ENCODE peak calls at places on chromosomes 2 and 18, in eight cellular contexts. One of them, this sample, is unnamed.

GRCh38 chr2:19195681-19196080 is 162.7 kb downstream of the OSR1 start:
- DNase-seq in activated T-cell treated with anti-CD3 and anti-CD28 coated beads, Interleukin-2, amount 50 U/mL, for 1 hour: no peak
- DNase-seq in stimulated activated CD4-positive, alpha-beta T cell treated with anti-CD3 and anti-CD28 coated beads, Interleukin-1b, Interleukin-23, amount 100 ng/mL, for 48 hours: no peak
- DNase-seq in NCI-H2171 treated with DMSO at 0.1 percent for 48 hours: peak; percentile 36
- DNase-seq in GM10248: no peak
- DNase-seq in GM13977: no peak
- DNase-seq in anterior cingulate cortex: no peak
- DNase-seq in RCC 7860: no peak
- DNase-seq in this sample: no peak

GRCh38 chr2:42770288-42771131 is 6.6 kb upstream of the OXER1 start:
- DNase-seq in NCI-H2171 treated with DMSO at 0.1 percent for 48 hours: no peak
- DNase-seq in RCC 7860: peak; percentile 9
- DNase-seq in GM13977: peak; percentile 69
- DNase-seq in GM10248: peak; percentile 63
- DNase-seq in activated T-cell treated with anti-CD3 and anti-CD28 coated beads, Interleukin-2, amount 50 U/mL, for 1 hour: no peak
- DNase-seq in anterior cingulate cortex: no peak
- DNase-seq in stimulated activated CD4-positive, alpha-beta T cell treated with anti-CD3 and anti-CD28 coated beads, Interleukin-1b, Interleukin-23, amount 100 ng/mL, for 48 hours: no peak
- DNase-seq in this sample: no peak

GRCh38 chr2:8889978-8890377 is 52.6 kb upstream of the KIDINS220 start:
- DNase-seq in NCI-H2171 treated with DMSO at 0.1 percent for 48 hours: no peak
- DNase-seq in stimulated activated CD4-positive, alpha-beta T cell treated with anti-CD3 and anti-CD28 coated beads, Interleukin-1b, Interleukin-23, amount 100 ng/mL, for 48 hours: no peak
- DNase-seq in activated T-cell treated with anti-CD3 and anti-CD28 coated beads, Interleukin-2, amount 50 U/mL, for 1 hour: no peak
- DNase-seq in GM13977: no peak
- DNase-seq in GM10248: no peak
- DNase-seq in anterior cingulate cortex: no peak
- DNase-seq in RCC 7860: no peak
- DNase-seq in this sample: no peak

GRCh38 chr2:98448441-98449145 is 3.9 kb downstream of the INPP4A start:
- DNase-seq in RCC 7860: no peak
- DNase-seq in anterior cingulate cortex: no peak
- DNase-seq in stimulated activated CD4-positive, alpha-beta T cell treated with anti-CD3 and anti-CD28 coated beads, Interleukin-1b, Interleukin-23, amount 100 ng/mL, for 48 hours: no peak
- DNase-seq in GM10248: no peak
- DNase-seq in GM13977: no peak
- DNase-seq in activated T-cell treated with anti-CD3 and anti-CD28 coated beads, Interleukin-2, amount 50 U/mL, for 1 hour: no peak
- DNase-seq in NCI-H2171 treated with DMSO at 0.1 percent for 48 hours: no peak
- DNase-seq in this sample: no peak

GRCh38 chr2:80454628-80455027 is 150.1 kb upstream of the LRRTM1 start:
- DNase-seq in activated T-cell treated with anti-CD3 and anti-CD28 coated beads, Interleukin-2, amount 50 U/mL, for 1 hour: no peak
- DNase-seq in stimulated activated CD4-positive, alpha-beta T cell treated with anti-CD3 and anti-CD28 coated beads, Interleukin-1b, Interleukin-23, amount 100 ng/mL, for 48 hours: no peak
- DNase-seq in anterior cingulate cortex: peak; percentile 44
- DNase-seq in GM10248: no peak
- DNase-seq in RCC 7860: no peak
- DNase-seq in GM13977: no peak
- DNase-seq in NCI-H2171 treated with DMSO at 0.1 percent for 48 hours: peak; percentile 35
- DNase-seq in this sample: no peak

GRCh38 chr2:119846021-119846420 is 86.3 kb downstream of the PTPN4 start:
- DNase-seq in RCC 7860: no peak
- DNase-seq in stimulated activated CD4-positive, alpha-beta T cell treated with anti-CD3 and anti-CD28 coated beads, Interleukin-1b, Interleukin-23, amount 100 ng/mL, for 48 hours: no peak
- DNase-seq in GM13977: no peak
- DNase-seq in GM10248: no peak
- DNase-seq in anterior cingulate cortex: no peak
- DNase-seq in activated T-cell treated with anti-CD3 and anti-CD28 coated beads, Interleukin-2, amount 50 U/mL, for 1 hour: no peak
- DNase-seq in NCI-H2171 treated with DMSO at 0.1 percent for 48 hours: peak; percentile 33
- DNase-seq in this sample: no peak

GRCh38 chr2:60948926-60949579 is 67.7 kb downstream of the REL start:
- DNase-seq in RCC 7860: no peak
- DNase-seq in activated T-cell treated with anti-CD3 and anti-CD28 coated beads, Interleukin-2, amount 50 U/mL, for 1 hour: no peak
- DNase-seq in GM10248: no peak
- DNase-seq in GM13977: no peak
- DNase-seq in NCI-H2171 treated with DMSO at 0.1 percent for 48 hours: no peak
- DNase-seq in stimulated activated CD4-positive, alpha-beta T cell treated with anti-CD3 and anti-CD28 coated beads, Interleukin-1b, Interleukin-23, amount 100 ng/mL, for 48 hours: no peak
- DNase-seq in anterior cingulate cortex: no peak
- DNase-seq in this sample: no peak

GRCh38 chr18:78637442-78638402 is 341.9 kb upstream of the SALL3 start:
- DNase-seq in activated T-cell treated with anti-CD3 and anti-CD28 coated beads, Interleukin-2, amount 50 U/mL, for 1 hour: no peak
- DNase-seq in RCC 7860: no peak
- DNase-seq in GM10248: no peak
- DNase-seq in anterior cingulate cortex: no peak
- DNase-seq in NCI-H2171 treated with DMSO at 0.1 percent for 48 hours: no peak
- DNase-seq in stimulated activated CD4-positive, alpha-beta T cell treated with anti-CD3 and anti-CD28 coated beads, Interleukin-1b, Interleukin-23, amount 100 ng/mL, for 48 hours: no peak
- DNase-seq in GM13977: no peak
- DNase-seq in this sample: no peak

GRCh38 chr2:112542974-112543760 is 902 bp downstream of the POLR1B start:
- DNase-seq in stimulated activated CD4-positive, alpha-beta T cell treated with anti-CD3 and anti-CD28 coated beads, Interleukin-1b, Interleukin-23, amount 100 ng/mL, for 48 hours: no peak
- DNase-seq in RCC 7860: no peak
- DNase-seq in activated T-cell treated with anti-CD3 and anti-CD28 coated beads, Interleukin-2, amount 50 U/mL, for 1 hour: no peak
- DNase-seq in anterior cingulate cortex: no peak
- DNase-seq in GM10248: no peak
- DNase-seq in NCI-H2171 treated with DMSO at 0.1 percent for 48 hours: no peak
- DNase-seq in GM13977: peak; percentile 20
- DNase-seq in this sample: no peak

GRCh38 chr18:74288730-74289129 is 3.0 kb downstream of the CYB5A start:
- DNase-seq in anterior cingulate cortex: no peak
- DNase-seq in NCI-H2171 treated with DMSO at 0.1 percent for 48 hours: no peak
- DNase-seq in RCC 7860: no peak
- DNase-seq in activated T-cell treated with anti-CD3 and anti-CD28 coated beads, Interleukin-2, amount 50 U/mL, for 1 hour: no peak
- DNase-seq in GM10248: no peak
- DNase-seq in GM13977: no peak
- DNase-seq in stimulated activated CD4-positive, alpha-beta T cell treated with anti-CD3 and anti-CD28 coated beads, Interleukin-1b, Interleukin-23, amount 100 ng/mL, for 48 hours: no peak
- DNase-seq in this sample: no peak

GRCh38 chr18:60649816-60650215 is 277.2 kb upstream of the MC4R start:
- DNase-seq in NCI-H2171 treated with DMSO at 0.1 percent for 48 hours: no peak
- DNase-seq in RCC 7860: no peak
- DNase-seq in stimulated activated CD4-positive, alpha-beta T cell treated with anti-CD3 and anti-CD28 coated beads, Interleukin-1b, Interleukin-23, amount 100 ng/mL, for 48 hours: no peak
- DNase-seq in GM13977: no peak
- DNase-seq in anterior cingulate cortex: no peak
- DNase-seq in activated T-cell treated with anti-CD3 and anti-CD28 coated beads, Interleukin-2, amount 50 U/mL, for 1 hour: no peak
- DNase-seq in GM10248: no peak
- DNase-seq in this sample: no peak

GRCh38 chr18:10892801-10893595 is 256.4 kb downstream of the PIEZO2 start:
- DNase-seq in NCI-H2171 treated with DMSO at 0.1 percent for 48 hours: no peak
- DNase-seq in anterior cingulate cortex: no peak
- DNase-seq in GM13977: no peak
- DNase-seq in activated T-cell treated with anti-CD3 and anti-CD28 coated beads, Interleukin-2, amount 50 U/mL, for 1 hour: no peak
- DNase-seq in GM10248: no peak
- DNase-seq in RCC 7860: no peak
- DNase-seq in stimulated activated CD4-positive, alpha-beta T cell treated with anti-CD3 and anti-CD28 coated beads, Interleukin-1b, Interleukin-23, amount 100 ng/mL, for 48 hours: no peak
- DNase-seq in this sample: no peak

GRCh38 chr18:76493213-76494107 is 1.6 kb downstream of the ZNF516 start:
- DNase-seq in activated T-cell treated with anti-CD3 and anti-CD28 coated beads, Interleukin-2, amount 50 U/mL, for 1 hour: no peak
- DNase-seq in GM10248: peak; percentile 70
- DNase-seq in GM13977: no peak
- DNase-seq in NCI-H2171 treated with DMSO at 0.1 percent for 48 hours: peak; percentile 69
- DNase-seq in anterior cingulate cortex: no peak
- DNase-seq in RCC 7860: peak; percentile 30
- DNase-seq in stimulated activated CD4-positive, alpha-beta T cell treated with anti-CD3 and anti-CD28 coated beads, Interleukin-1b, Interleukin-23, amount 100 ng/mL, for 48 hours: no peak
- DNase-seq in this sample: no peak

GRCh38 chr2:190858817-190859216 is 21.8 kb upstream of the GLS start:
- DNase-seq in stimulated activated CD4-positive, alpha-beta T cell treated with anti-CD3 and anti-CD28 coated beads, Interleukin-1b, Interleukin-23, amount 100 ng/mL, for 48 hours: no peak
- DNase-seq in anterior cingulate cortex: no peak
- DNase-seq in GM10248: no peak
- DNase-seq in NCI-H2171 treated with DMSO at 0.1 percent for 48 hours: no peak
- DNase-seq in activated T-cell treated with anti-CD3 and anti-CD28 coated beads, Interleukin-2, amount 50 U/mL, for 1 hour: no peak
- DNase-seq in GM13977: no peak
- DNase-seq in RCC 7860: peak; percentile 83
- DNase-seq in this sample: no peak

GRCh38 chr2:96119981-96120720 is 3.8 kb upstream of the ADRA2B start:
- DNase-seq in activated T-cell treated with anti-CD3 and anti-CD28 coated beads, Interleukin-2, amount 50 U/mL, for 1 hour: peak; percentile 12
- DNase-seq in GM13977: no peak
- DNase-seq in anterior cingulate cortex: no peak
- DNase-seq in stimulated activated CD4-positive, alpha-beta T cell treated with anti-CD3 and anti-CD28 coated beads, Interleukin-1b, Interleukin-23, amount 100 ng/mL, for 48 hours: no peak
- DNase-seq in NCI-H2171 treated with DMSO at 0.1 percent for 48 hours: no peak
- DNase-seq in GM10248: peak; percentile 52
- DNase-seq in RCC 7860: no peak
- DNase-seq in this sample: no peak

GRCh38 chr2:9187620-9188214 is 18.9 kb upstream of the ASAP2 start:
- DNase-seq in NCI-H2171 treated with DMSO at 0.1 percent for 48 hours: no peak
- DNase-seq in GM13977: no peak
- DNase-seq in RCC 7860: no peak
- DNase-seq in stimulated activated CD4-positive, alpha-beta T cell treated with anti-CD3 and anti-CD28 coated beads, Interleukin-1b, Interleukin-23, amount 100 ng/mL, for 48 hours: no peak
- DNase-seq in anterior cingulate cortex: no peak
- DNase-seq in GM10248: no peak
- DNase-seq in activated T-cell treated with anti-CD3 and anti-CD28 coated beads, Interleukin-2, amount 50 U/mL, for 1 hour: no peak
- DNase-seq in this sample: no peak

GRCh38 chr2:240905176-240905781 is 857 bp upstream of the CROCC2 start:
- DNase-seq in RCC 7860: no peak
- DNase-seq in anterior cingulate cortex: no peak
- DNase-seq in GM13977: no peak
- DNase-seq in stimulated activated CD4-positive, alpha-beta T cell treated with anti-CD3 and anti-CD28 coated beads, Interleukin-1b, Interleukin-23, amount 100 ng/mL, for 48 hours: no peak
- DNase-seq in NCI-H2171 treated with DMSO at 0.1 percent for 48 hours: peak; percentile 56
- DNase-seq in GM10248: no peak
- DNase-seq in activated T-cell treated with anti-CD3 and anti-CD28 coated beads, Interleukin-2, amount 50 U/mL, for 1 hour: no peak
- DNase-seq in this sample: no peak

GRCh38 chr2:86213699-86214502 is 14.6 kb downstream of the MRPL35 start:
- DNase-seq in GM10248: no peak
- DNase-seq in anterior cingulate cortex: no peak
- DNase-seq in GM13977: no peak
- DNase-seq in activated T-cell treated with anti-CD3 and anti-CD28 coated beads, Interleukin-2, amount 50 U/mL, for 1 hour: no peak
- DNase-seq in RCC 7860: no peak
- DNase-seq in NCI-H2171 treated with DMSO at 0.1 percent for 48 hours: no peak
- DNase-seq in stimulated activated CD4-positive, alpha-beta T cell treated with anti-CD3 and anti-CD28 coated beads, Interleukin-1b, Interleukin-23, amount 100 ng/mL, for 48 hours: no peak
- DNase-seq in this sample: no peak

GRCh38 chr2:105274046-105274445 is 32.5 kb downstream of the GPR45 start:
- DNase-seq in GM10248: no peak
- DNase-seq in RCC 7860: no peak
- DNase-seq in activated T-cell treated with anti-CD3 and anti-CD28 coated beads, Interleukin-2, amount 50 U/mL, for 1 hour: no peak
- DNase-seq in stimulated activated CD4-positive, alpha-beta T cell treated with anti-CD3 and anti-CD28 coated beads, Interleukin-1b, Interleukin-23, amount 100 ng/mL, for 48 hours: no peak
- DNase-seq in anterior cingulate cortex: no peak
- DNase-seq in GM13977: no peak
- DNase-seq in NCI-H2171 treated with DMSO at 0.1 percent for 48 hours: no peak
- DNase-seq in this sample: no peak

GRCh38 chr2:233689031-233689430 is 3.7 kb upstream of the UGT1A6 start:
- DNase-seq in NCI-H2171 treated with DMSO at 0.1 percent for 48 hours: no peak
- DNase-seq in stimulated activated CD4-positive, alpha-beta T cell treated with anti-CD3 and anti-CD28 coated beads, Interleukin-1b, Interleukin-23, amount 100 ng/mL, for 48 hours: no peak
- DNase-seq in activated T-cell treated with anti-CD3 and anti-CD28 coated beads, Interleukin-2, amount 50 U/mL, for 1 hour: no peak
- DNase-seq in GM10248: no peak
- DNase-seq in anterior cingulate cortex: no peak
- DNase-seq in RCC 7860: no peak
- DNase-seq in GM13977: no peak
- DNase-seq in this sample: no peak

GRCh38 chr2:182447843-182448242 is 21.0 kb upstream of the PDE1A start:
- DNase-seq in GM13977: no peak
- DNase-seq in activated T-cell treated with anti-CD3 and anti-CD28 coated beads, Interleukin-2, amount 50 U/mL, for 1 hour: no peak
- DNase-seq in GM10248: no peak
- DNase-seq in NCI-H2171 treated with DMSO at 0.1 percent for 48 hours: no peak
- DNase-seq in RCC 7860: no peak
- DNase-seq in anterior cingulate cortex: no peak
- DNase-seq in stimulated activated CD4-positive, alpha-beta T cell treated with anti-CD3 and anti-CD28 coated beads, Interleukin-1b, Interleukin-23, amount 100 ng/mL, for 48 hours: no peak
- DNase-seq in this sample: no peak

GRCh38 chr2:191593622-191594416 is 84.1 kb upstream of the NABP1 start:
- DNase-seq in anterior cingulate cortex: no peak
- DNase-seq in activated T-cell treated with anti-CD3 and anti-CD28 coated beads, Interleukin-2, amount 50 U/mL, for 1 hour: no peak
- DNase-seq in GM13977: no peak
- DNase-seq in RCC 7860: peak; percentile 96
- DNase-seq in NCI-H2171 treated with DMSO at 0.1 percent for 48 hours: no peak
- DNase-seq in GM10248: no peak
- DNase-seq in stimulated activated CD4-positive, alpha-beta T cell treated with anti-CD3 and anti-CD28 coated beads, Interleukin-1b, Interleukin-23, amount 100 ng/mL, for 48 hours: no peak
- DNase-seq in this sample: no peak

GRCh38 chr2:29080886-29081743 is 6.8 kb upstream of the PCARE start:
- DNase-seq in stimulated activated CD4-positive, alpha-beta T cell treated with anti-CD3 and anti-CD28 coated beads, Interleukin-1b, Interleukin-23, amount 100 ng/mL, for 48 hours: no peak
- DNase-seq in GM10248: no peak
- DNase-seq in activated T-cell treated with anti-CD3 and anti-CD28 coated beads, Interleukin-2, amount 50 U/mL, for 1 hour: no peak
- DNase-seq in RCC 7860: no peak
- DNase-seq in NCI-H2171 treated with DMSO at 0.1 percent for 48 hours: no peak
- DNase-seq in GM13977: no peak
- DNase-seq in anterior cingulate cortex: no peak
- DNase-seq in this sample: no peak

GRCh38 chr2:219118504-219118903 is 42.1 kb downstream of the NHEJ1 start:
- DNase-seq in GM13977: no peak
- DNase-seq in anterior cingulate cortex: no peak
- DNase-seq in stimulated activated CD4-positive, alpha-beta T cell treated with anti-CD3 and anti-CD28 coated beads, Interleukin-1b, Interleukin-23, amount 100 ng/mL, for 48 hours: no peak
- DNase-seq in activated T-cell treated with anti-CD3 and anti-CD28 coated beads, Interleukin-2, amount 50 U/mL, for 1 hour: no peak
- DNase-seq in GM10248: no peak
- DNase-seq in RCC 7860: no peak
- DNase-seq in NCI-H2171 treated with DMSO at 0.1 percent for 48 hours: no peak
- DNase-seq in this sample: no peak

GRCh38 chr2:60556441-60556997 is 3.1 kb upstream of the BCL11A start:
- DNase-seq in RCC 7860: no peak
- DNase-seq in anterior cingulate cortex: no peak
- DNase-seq in GM10248: no peak
- DNase-seq in activated T-cell treated with anti-CD3 and anti-CD28 coated beads, Interleukin-2, amount 50 U/mL, for 1 hour: no peak
- DNase-seq in stimulated activated CD4-positive, alpha-beta T cell treated with anti-CD3 and anti-CD28 coated beads, Interleukin-1b, Interleukin-23, amount 100 ng/mL, for 48 hours: no peak
- DNase-seq in GM13977: no peak
- DNase-seq in NCI-H2171 treated with DMSO at 0.1 percent for 48 hours: no peak
- DNase-seq in this sample: no peak

GRCh38 chr2:5535301-5535700 is 156.9 kb upstream of the SOX11 start:
- DNase-seq in GM10248: no peak
- DNase-seq in GM13977: no peak
- DNase-seq in activated T-cell treated with anti-CD3 and anti-CD28 coated beads, Interleukin-2, amount 50 U/mL, for 1 hour: no peak
- DNase-seq in NCI-H2171 treated with DMSO at 0.1 percent for 48 hours: no peak
- DNase-seq in anterior cingulate cortex: no peak
- DNase-seq in stimulated activated CD4-positive, alpha-beta T cell treated with anti-CD3 and anti-CD28 coated beads, Interleukin-1b, Interleukin-23, amount 100 ng/mL, for 48 hours: no peak
- DNase-seq in RCC 7860: no peak
- DNase-seq in this sample: no peak

GRCh38 chr2:191304939-191305875 is 60.0 kb downstream of the MYO1B start:
- DNase-seq in GM10248: no peak
- DNase-seq in GM13977: no peak
- DNase-seq in activated T-cell treated with anti-CD3 and anti-CD28 coated beads, Interleukin-2, amount 50 U/mL, for 1 hour: no peak
- DNase-seq in RCC 7860: no peak
- DNase-seq in NCI-H2171 treated with DMSO at 0.1 percent for 48 hours: peak; percentile 94
- DNase-seq in stimulated activated CD4-positive, alpha-beta T cell treated with anti-CD3 and anti-CD28 coated beads, Interleukin-1b, Interleukin-23, amount 100 ng/mL, for 48 hours: no peak
- DNase-seq in anterior cingulate cortex: no peak
- DNase-seq in this sample: no peak

This sample was measured in GM12864.